ENCODE peak calls at places on chromosome 22, in ten cellular contexts. W is mesenchymal stem cell, J is fibroblast of lung, N is kidney, E is neuronal stem cell, U is IMR-90, G is adipocyte, B is colonic mucosa, S is MM.1S, A is endothelial cell of umbilical vein. I is an unnamed sample.
A peak's percentile ranks its signal among the peaks of the same experiment; 100 is the strongest.

GRCh38 chr22:22141771-22142591 is 102.6 kb upstream of the VPREB1 start:
- DNase-seq in W (no peak), J (no peak), N (no peak), E (no peak), U (no peak), G (no peak), B (no peak), S (no peak), A (no peak), I (no peak)

GRCh38 chr22:48872271-48873260 is 955.1 kb downstream of the BRD1 start:
- DNase-seq in W (no peak), J (no peak), N (peak; percentile 9), E (no peak), U (no peak), G (no peak), B (no peak), S (no peak), A (no peak), I (no peak)

GRCh38 chr22:23518381-23519187 is 61.5 kb downstream of the IGLL1 start:
- DNase-seq in W (no peak), J (no peak), N (peak; percentile 76), E (no peak), U (no peak), G (no peak), B (peak; percentile 65), S (no peak), A (no peak), I (no peak)

GRCh38 chr22:50452649-50453048 is 22.2 kb downstream of the SBF1 start:
- DNase-seq in W (no peak), J (no peak), N (no peak), E (no peak), U (no peak), G (no peak), B (no peak), S (no peak), A (no peak), I (no peak)

GRCh38 chr22:50481045-50481439 is 301 bp upstream of the ADM2 start:
- DNase-seq in W (no peak), J (no peak), N (no peak), E (no peak), U (no peak), G (no peak), B (no peak), S (no peak), A (no peak), I (no peak)

GRCh38 chr22:27252282-27253049 is 549.1 kb downstream of the MN1 start:
- DNase-seq in W (peak; percentile 88), J (peak; percentile 85), N (no peak), E (no peak), U (peak; percentile 78), G (peak; percentile 77), B (no peak), S (no peak), A (peak; percentile 47), I (peak; percentile 95)

GRCh38 chr22:40422558-40423245 is 52.3 kb downstream of the SGSM3 start:
- DNase-seq in W (no peak), J (no peak), N (no peak), E (no peak), U (no peak), G (no peak), B (no peak), S (peak; percentile 48), A (no peak), I (no peak)

GRCh38 chr22:29717789-29718188 is 2.0 kb upstream of the CABP7 start:
- DNase-seq in W (no peak), J (no peak), N (no peak), E (no peak), U (no peak), G (no peak), B (no peak), S (no peak), A (no peak), I (no peak)

GRCh38 chr22:47195676-47196492 is 433.4 kb downstream of the TBC1D22A start:
- DNase-seq in W (no peak), J (peak; percentile 47), N (peak; percentile 62), E (no peak), U (no peak), G (no peak), B (peak; percentile 11), S (no peak), A (no peak), I (no peak)

GRCh38 chr22:50260801-50261614 is 475 bp downstream of the MAPK12 start:
- DNase-seq in W (peak; percentile 72), J (peak; percentile 67), N (no peak), E (no peak), U (peak; percentile 67), G (peak; percentile 83), B (no peak), S (peak; percentile 54), A (peak; percentile 54), I (peak; percentile 85)

DNA sequence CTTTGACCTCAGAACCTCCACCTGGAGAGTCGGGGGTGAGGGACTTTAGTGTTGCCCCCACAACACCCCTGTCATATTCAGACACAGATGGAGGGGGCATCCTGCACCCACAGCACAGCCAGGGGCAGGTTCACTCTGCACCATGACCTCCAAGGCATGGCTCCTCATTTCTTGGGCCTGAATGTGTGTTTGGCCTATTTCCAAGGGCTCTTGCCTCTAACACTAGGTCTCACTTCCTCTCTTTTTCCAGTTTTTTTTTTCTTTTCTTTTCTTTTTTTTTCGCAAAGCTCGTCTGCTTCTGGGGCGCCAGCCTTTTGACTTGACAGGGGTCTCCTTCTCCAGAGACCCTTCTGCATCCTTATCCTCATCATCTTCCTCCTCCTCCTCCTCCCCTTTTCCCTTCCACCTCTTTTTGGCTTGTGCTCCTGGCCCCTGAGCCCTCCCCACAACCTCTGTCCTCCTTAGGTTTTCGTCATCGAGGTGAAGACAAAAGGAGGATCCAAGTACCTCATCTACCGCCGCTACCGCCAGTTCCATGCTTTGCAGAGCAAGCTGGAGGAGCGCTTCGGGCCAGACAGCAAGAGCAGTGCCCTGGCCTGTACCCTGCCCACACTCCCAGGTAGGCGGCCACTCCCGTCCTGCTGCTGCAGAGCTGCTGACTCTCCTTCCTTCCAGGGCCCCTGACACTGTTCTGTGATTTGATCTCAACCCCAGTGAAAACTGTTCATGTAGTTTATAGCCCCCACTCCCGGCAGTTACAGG is 3.8 kb downstream of the NCF4 start:
- DNase-seq in W (no peak), J (no peak), N (no peak), E (no peak), U (no peak), G (no peak), B (no peak), S (no peak), A (no peak), I (no peak)
- H3K9ac ChIP-seq in W (no peak overlapping the region), J (no peak overlapping the region), N (no peak overlapping the region), E (no peak overlapping the region), U (no peak overlapping the region), G (no peak overlapping the region), B (no peak overlapping the region), S (no peak overlapping the region), A (no peak overlapping the region), I (no peak overlapping the region)

DNA sequence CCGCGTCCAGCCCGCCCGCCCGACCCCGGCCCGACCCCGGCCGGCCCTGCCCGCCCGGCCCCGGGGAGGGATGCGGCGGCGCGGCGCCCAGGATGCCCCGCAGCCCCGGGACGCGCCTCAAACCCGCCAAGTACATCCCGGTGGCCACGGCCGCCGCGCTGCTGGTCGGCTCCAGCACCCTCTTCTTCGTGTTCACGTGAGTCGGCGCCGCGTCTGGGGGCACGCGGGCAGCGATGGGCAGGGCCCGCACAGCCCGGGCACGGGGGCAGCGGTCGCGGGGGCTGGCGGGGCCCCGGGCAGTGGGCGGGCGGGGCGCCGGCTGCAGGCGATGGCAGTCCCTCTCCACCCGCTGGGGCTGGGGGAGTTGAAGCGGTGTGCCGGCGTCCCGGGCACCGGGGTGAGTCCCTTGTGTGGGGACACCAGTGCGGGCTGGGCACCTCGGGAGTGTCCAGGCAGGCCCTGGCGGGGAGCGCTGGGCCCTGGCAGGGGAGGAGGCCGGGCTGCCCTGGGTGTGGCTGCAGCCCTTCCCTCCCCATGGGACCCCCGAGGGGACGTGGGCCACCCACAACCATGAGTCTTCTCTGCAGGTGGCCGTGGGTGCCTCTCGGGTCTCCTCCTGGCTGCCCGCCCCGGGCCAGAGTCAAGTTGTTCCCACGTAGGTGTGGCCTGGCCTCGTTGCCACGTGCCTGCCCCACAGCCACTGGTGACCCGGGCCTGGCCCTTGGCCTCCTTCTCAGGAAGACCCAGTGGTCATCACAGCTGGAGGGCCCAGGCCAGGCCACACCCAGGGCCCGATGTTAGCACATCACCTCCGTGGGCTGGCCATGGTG is 467 bp downstream of the ZDHHC8 start:
- DNase-seq in W (no peak), J (no peak), N (no peak), E (no peak), U (no peak), G (peak; percentile 72), B (no peak), S (no peak), A (no peak), I (peak; percentile 57)
- H3K4me1 ChIP-seq in W (peaks cover 46% of the 10 kb centered on the region), J (peaks cover 5% of the 10 kb centered on the region), N (peaks cover 7% of the 10 kb centered on the region), E (peaks cover 14% of the 10 kb centered on the region), U (peaks cover 9% of the 10 kb centered on the region), G (peaks cover 13% of the 10 kb centered on the region), B (peaks cover 10% of the 10 kb centered on the region), S (peaks cover 3% of the 10 kb centered on the region), A (peaks cover 6% of the 10 kb centered on the region), I (peaks cover 11% of the 10 kb centered on the region)

DNA sequence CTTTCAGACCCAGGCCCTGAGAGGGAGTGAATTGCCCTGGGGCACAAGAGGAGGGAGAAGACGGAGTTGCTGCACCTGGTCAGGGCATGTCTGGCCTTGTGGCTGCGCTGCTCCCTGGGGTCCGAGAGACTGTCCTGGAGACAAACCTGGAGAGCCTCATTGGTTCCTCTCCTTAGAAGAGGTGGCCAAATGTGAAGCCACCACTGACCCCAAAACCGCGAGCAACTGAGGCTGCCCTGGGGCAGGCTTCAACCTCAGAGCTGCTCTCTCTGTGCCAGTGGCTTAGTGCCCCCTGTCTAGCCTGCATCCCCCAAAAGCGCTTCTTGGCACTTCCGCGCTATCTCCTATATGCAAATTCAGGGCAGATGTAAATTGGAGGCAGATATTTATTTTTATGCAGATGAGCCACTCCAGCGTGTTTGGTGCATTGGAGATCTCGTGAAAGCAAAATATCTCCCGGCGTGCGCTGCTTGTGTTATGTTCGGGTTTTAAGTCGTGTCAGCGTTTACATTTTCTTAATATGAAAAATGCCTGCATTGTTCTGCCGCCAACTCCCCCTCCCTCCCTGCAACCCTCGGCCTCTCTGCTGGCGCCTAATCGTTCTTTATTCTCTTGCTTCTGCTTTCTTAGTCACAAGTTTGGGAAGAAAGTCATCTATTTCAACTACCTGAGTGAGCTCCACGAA is 69.5 kb downstream of the ARHGAP8 start:
- DNase-seq in W (no peak), J (no peak), N (peak; percentile 22), E (no peak), U (no peak), G (no peak), B (no peak), S (no peak), A (no peak), I (no peak)
- H3K9ac ChIP-seq in W (no peak overlapping the region), J (no peak overlapping the region), N (no peak overlapping the region), E (no peak overlapping the region), U (no peak overlapping the region), G (no peak overlapping the region), B (no peak overlapping the region), S (no peak overlapping the region), A (no peak overlapping the region), I (no peak overlapping the region)

DNA sequence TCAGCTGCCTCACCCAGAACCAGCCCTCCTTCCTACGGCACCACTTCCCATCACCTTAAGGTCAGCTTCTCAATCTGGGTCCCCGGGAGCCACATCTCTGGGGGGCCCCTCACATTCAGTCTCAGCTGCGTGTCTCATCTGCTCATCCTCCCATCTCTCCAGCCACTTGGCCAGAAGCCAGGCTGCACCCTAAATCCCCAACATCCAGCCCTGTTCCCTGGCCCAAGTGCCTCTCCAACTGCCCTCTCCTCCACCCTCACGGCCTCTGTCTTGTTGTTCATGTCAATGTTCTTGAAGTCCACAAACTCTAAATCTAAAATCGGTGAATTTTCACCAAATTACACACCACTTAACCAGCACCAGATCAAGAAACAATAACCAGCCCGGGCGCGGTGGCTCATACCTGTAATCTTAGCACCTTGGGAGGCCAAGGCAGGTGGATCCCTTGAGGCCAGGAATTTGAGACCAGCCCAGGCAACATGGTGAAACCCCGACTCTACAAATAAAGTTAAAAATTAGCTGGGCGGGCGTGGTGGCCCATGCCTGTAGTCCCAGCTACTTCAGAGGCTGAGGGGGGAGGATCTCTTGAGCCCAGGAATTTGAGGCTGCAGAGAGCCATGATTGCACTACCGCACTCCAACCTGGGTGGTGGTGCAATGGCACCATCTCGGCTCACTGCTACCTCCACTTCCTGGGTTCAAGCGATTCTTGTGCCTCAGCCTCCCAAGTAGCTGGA is 33.7 kb downstream of the A4GALT start:
- DNase-seq in W (no peak), J (no peak), N (peak; percentile 79), E (no peak), U (no peak), G (no peak), B (no peak), S (no peak), A (no peak), I (no peak)
- H3K4me1 ChIP-seq in W (peaks cover 46% of the 10 kb centered on the region), J (peaks cover 29% of the 10 kb centered on the region), N (peaks cover 58% of the 10 kb centered on the region), E (peaks cover 12% of the 10 kb centered on the region), U (peaks cover 34% of the 10 kb centered on the region), G (peaks cover 87% of the 10 kb centered on the region), B (peaks cover 12% of the 10 kb centered on the region), S (no peaks in the 10 kb centered on the region), A (no peaks in the 10 kb centered on the region), I (peaks cover 41% of the 10 kb centered on the region)

I was measured in GM23248.